ENCODE peak calls at places on chromosomes 12 and 14, in ten cellular contexts. One of them, this sample, is unnamed.

GRCh38 chr14:78698991-78699390 is 528.8 kb downstream of the NRXN3 start:
- DNase-seq in foreskin melanocyte: no peak
- DNase-seq in germinal center: no peak
- DNase-seq in C1 segment of cervical spinal cord: no peak
- DNase-seq in CD8-positive, alpha-beta T cell: no peak
- DNase-seq in activated T-helper 9 cell treated with anti-CD3 and anti-CD28 coated beads, Interleukin-2, amount 50 U/mL, for 16 hours: no peak
- DNase-seq in CMK: no peak
- DNase-seq in NCI-H69: no peak
- DNase-seq in lower leg skin: no peak
- DNase-seq in Right ventricle myocardium inferior: no peak
- DNase-seq in this sample: no peak

GRCh38 chr14:61484011-61484410 is 162.6 kb downstream of the PRKCH start:
- DNase-seq in foreskin melanocyte: no peak
- DNase-seq in germinal center: no peak
- DNase-seq in C1 segment of cervical spinal cord: no peak
- DNase-seq in CD8-positive, alpha-beta T cell: no peak
- DNase-seq in activated T-helper 9 cell treated with anti-CD3 and anti-CD28 coated beads, Interleukin-2, amount 50 U/mL, for 16 hours: no peak
- DNase-seq in CMK: no peak
- DNase-seq in NCI-H69: no peak
- DNase-seq in lower leg skin: no peak
- DNase-seq in Right ventricle myocardium inferior: no peak
- DNase-seq in this sample: no peak

GRCh38 chr14:97319691-97320090 is 522.5 kb downstream of the VRK1 start:
- DNase-seq in foreskin melanocyte: no peak
- DNase-seq in germinal center: no peak
- DNase-seq in C1 segment of cervical spinal cord: no peak
- DNase-seq in CD8-positive, alpha-beta T cell: no peak
- DNase-seq in activated T-helper 9 cell treated with anti-CD3 and anti-CD28 coated beads, Interleukin-2, amount 50 U/mL, for 16 hours: no peak
- DNase-seq in CMK: no peak
- DNase-seq in NCI-H69: no peak
- DNase-seq in lower leg skin: no peak
- DNase-seq in Right ventricle myocardium inferior: no peak
- DNase-seq in this sample: no peak

GRCh38 chr12:6294533-6295186 is 15.8 kb upstream of the PLEKHG6 start:
- DNase-seq in foreskin melanocyte: no peak
- DNase-seq in germinal center: no peak
- DNase-seq in C1 segment of cervical spinal cord: no peak
- DNase-seq in CD8-positive, alpha-beta T cell: no peak
- DNase-seq in activated T-helper 9 cell treated with anti-CD3 and anti-CD28 coated beads, Interleukin-2, amount 50 U/mL, for 16 hours: no peak
- DNase-seq in CMK: no peak
- DNase-seq in NCI-H69: peak
- DNase-seq in lower leg skin: no peak
- DNase-seq in Right ventricle myocardium inferior: no peak
- DNase-seq in this sample: no peak

GRCh38 chr12:6767592-6768384 is 1.6 kb downstream of the PTMS start:
- DNase-seq in foreskin melanocyte: no peak
- DNase-seq in germinal center: no peak
- DNase-seq in C1 segment of cervical spinal cord: no peak
- DNase-seq in CD8-positive, alpha-beta T cell: no peak
- DNase-seq in activated T-helper 9 cell treated with anti-CD3 and anti-CD28 coated beads, Interleukin-2, amount 50 U/mL, for 16 hours: no peak
- DNase-seq in CMK: no peak
- DNase-seq in NCI-H69: peak
- DNase-seq in lower leg skin: no peak
- DNase-seq in Right ventricle myocardium inferior: no peak
- DNase-seq in this sample: no peak

GRCh38 chr12:56115329-56115728 is 1.1 kb upstream of the RPL41 start:
- DNase-seq in foreskin melanocyte: peak
- DNase-seq in germinal center: no peak
- DNase-seq in C1 segment of cervical spinal cord: no peak
- DNase-seq in CD8-positive, alpha-beta T cell: no peak
- DNase-seq in activated T-helper 9 cell treated with anti-CD3 and anti-CD28 coated beads, Interleukin-2, amount 50 U/mL, for 16 hours: no peak
- DNase-seq in CMK: no peak
- DNase-seq in NCI-H69: peak
- DNase-seq in lower leg skin: no peak
- DNase-seq in Right ventricle myocardium inferior: no peak
- DNase-seq in this sample: no peak

GRCh38 chr14:72546359-72547035 is 347.4 kb downstream of the DPF3 start:
- DNase-seq in foreskin melanocyte: no peak
- DNase-seq in germinal center: no peak
- DNase-seq in C1 segment of cervical spinal cord: no peak
- DNase-seq in CD8-positive, alpha-beta T cell: no peak
- DNase-seq in activated T-helper 9 cell treated with anti-CD3 and anti-CD28 coated beads, Interleukin-2, amount 50 U/mL, for 16 hours: no peak
- DNase-seq in CMK: no peak
- DNase-seq in NCI-H69: no peak
- DNase-seq in lower leg skin: no peak
- DNase-seq in Right ventricle myocardium inferior: no peak
- DNase-seq in this sample: no peak

GRCh38 chr12:7107181-7108041 is 1.6 kb downstream of the C1RL start:
- DNase-seq in foreskin melanocyte: no peak
- DNase-seq in germinal center: no peak
- DNase-seq in C1 segment of cervical spinal cord: no peak
- DNase-seq in CD8-positive, alpha-beta T cell: no peak
- DNase-seq in activated T-helper 9 cell treated with anti-CD3 and anti-CD28 coated beads, Interleukin-2, amount 50 U/mL, for 16 hours: no peak
- DNase-seq in CMK: no peak
- DNase-seq in NCI-H69: peak
- DNase-seq in lower leg skin: no peak
- DNase-seq in Right ventricle myocardium inferior: no peak
- DNase-seq in this sample: no peak

GRCh38 chr12:126369487-126370463 is 1304.5 kb downstream of the AACS start:
- DNase-seq in foreskin melanocyte: no peak
- DNase-seq in germinal center: no peak
- DNase-seq in C1 segment of cervical spinal cord: no peak
- DNase-seq in CD8-positive, alpha-beta T cell: no peak
- DNase-seq in activated T-helper 9 cell treated with anti-CD3 and anti-CD28 coated beads, Interleukin-2, amount 50 U/mL, for 16 hours: no peak
- DNase-seq in CMK: no peak
- DNase-seq in NCI-H69: no peak
- DNase-seq in lower leg skin: no peak
- DNase-seq in Right ventricle myocardium inferior: no peak
- DNase-seq in this sample: no peak

GRCh38 chr14:72419226-72419625 is 474.7 kb downstream of the DPF3 start:
- DNase-seq in foreskin melanocyte: no peak
- DNase-seq in germinal center: no peak
- DNase-seq in C1 segment of cervical spinal cord: no peak
- DNase-seq in CD8-positive, alpha-beta T cell: no peak
- DNase-seq in activated T-helper 9 cell treated with anti-CD3 and anti-CD28 coated beads, Interleukin-2, amount 50 U/mL, for 16 hours: no peak
- DNase-seq in CMK: no peak
- DNase-seq in NCI-H69: no peak
- DNase-seq in lower leg skin: no peak
- DNase-seq in Right ventricle myocardium inferior: no peak
- DNase-seq in this sample: no peak

GRCh38 chr14:95311752-95312151 is 8.0 kb downstream of the CLMN start:
- DNase-seq in foreskin melanocyte: no peak
- DNase-seq in germinal center: no peak
- DNase-seq in C1 segment of cervical spinal cord: no peak
- DNase-seq in CD8-positive, alpha-beta T cell: no peak
- DNase-seq in activated T-helper 9 cell treated with anti-CD3 and anti-CD28 coated beads, Interleukin-2, amount 50 U/mL, for 16 hours: no peak
- DNase-seq in CMK: no peak
- DNase-seq in NCI-H69: no peak
- DNase-seq in lower leg skin: no peak
- DNase-seq in Right ventricle myocardium inferior: no peak
- DNase-seq in this sample: no peak

GRCh38 chr12:48542300-48542928 is 17.0 kb downstream of the OR8S1 start:
- DNase-seq in foreskin melanocyte: peak
- DNase-seq in germinal center: peak
- DNase-seq in C1 segment of cervical spinal cord: no peak
- DNase-seq in CD8-positive, alpha-beta T cell: peak
- DNase-seq in activated T-helper 9 cell treated with anti-CD3 and anti-CD28 coated beads, Interleukin-2, amount 50 U/mL, for 16 hours: no peak
- DNase-seq in CMK: no peak
- DNase-seq in NCI-H69: peak
- DNase-seq in lower leg skin: no peak
- DNase-seq in Right ventricle myocardium inferior: no peak
- DNase-seq in this sample: peak

GRCh38 chr12:83016226-83016835 is 329.6 kb downstream of the TMTC2 start:
- DNase-seq in foreskin melanocyte: peak
- DNase-seq in germinal center: no peak
- DNase-seq in C1 segment of cervical spinal cord: no peak
- DNase-seq in CD8-positive, alpha-beta T cell: no peak
- DNase-seq in activated T-helper 9 cell treated with anti-CD3 and anti-CD28 coated beads, Interleukin-2, amount 50 U/mL, for 16 hours: no peak
- DNase-seq in CMK: no peak
- DNase-seq in NCI-H69: no peak
- DNase-seq in lower leg skin: no peak
- DNase-seq in Right ventricle myocardium inferior: no peak
- DNase-seq in this sample: no peak

GRCh38 chr12:92063641-92064040 is 82.0 kb downstream of the BTG1 start:
- DNase-seq in foreskin melanocyte: no peak
- DNase-seq in germinal center: no peak
- DNase-seq in C1 segment of cervical spinal cord: no peak
- DNase-seq in CD8-positive, alpha-beta T cell: no peak
- DNase-seq in activated T-helper 9 cell treated with anti-CD3 and anti-CD28 coated beads, Interleukin-2, amount 50 U/mL, for 16 hours: no peak
- DNase-seq in CMK: no peak
- DNase-seq in NCI-H69: peak
- DNase-seq in lower leg skin: no peak
- DNase-seq in Right ventricle myocardium inferior: no peak
- DNase-seq in this sample: no peak

GRCh38 chr12:67483871-67484554 is 164.5 kb upstream of the DYRK2 start:
- DNase-seq in foreskin melanocyte: peak
- DNase-seq in germinal center: no peak
- DNase-seq in C1 segment of cervical spinal cord: no peak
- DNase-seq in CD8-positive, alpha-beta T cell: no peak
- DNase-seq in activated T-helper 9 cell treated with anti-CD3 and anti-CD28 coated beads, Interleukin-2, amount 50 U/mL, for 16 hours: no peak
- DNase-seq in CMK: no peak
- DNase-seq in NCI-H69: no peak
- DNase-seq in lower leg skin: no peak
- DNase-seq in Right ventricle myocardium inferior: no peak
- DNase-seq in this sample: no peak

GRCh38 chr14:96567289-96567899 is 65.2 kb downstream of the PAPOLA start:
- DNase-seq in foreskin melanocyte: peak
- DNase-seq in germinal center: no peak
- DNase-seq in C1 segment of cervical spinal cord: no peak
- DNase-seq in CD8-positive, alpha-beta T cell: no peak
- DNase-seq in activated T-helper 9 cell treated with anti-CD3 and anti-CD28 coated beads, Interleukin-2, amount 50 U/mL, for 16 hours: no peak
- DNase-seq in CMK: no peak
- DNase-seq in NCI-H69: peak
- DNase-seq in lower leg skin: no peak
- DNase-seq in Right ventricle myocardium inferior: no peak
- DNase-seq in this sample: no peak

GRCh38 chr14:94600148-94600545 is 12.0 kb upstream of the SERPINA3 start:
- DNase-seq in foreskin melanocyte: no peak
- DNase-seq in germinal center: no peak
- DNase-seq in C1 segment of cervical spinal cord: no peak
- DNase-seq in CD8-positive, alpha-beta T cell: no peak
- DNase-seq in activated T-helper 9 cell treated with anti-CD3 and anti-CD28 coated beads, Interleukin-2, amount 50 U/mL, for 16 hours: no peak
- DNase-seq in CMK: no peak
- DNase-seq in NCI-H69: no peak
- DNase-seq in lower leg skin: no peak
- DNase-seq in Right ventricle myocardium inferior: no peak
- DNase-seq in this sample: no peak

GRCh38 chr14:47988175-47988574 is 312.8 kb upstream of the MDGA2 start:
- DNase-seq in foreskin melanocyte: no peak
- DNase-seq in germinal center: no peak
- DNase-seq in C1 segment of cervical spinal cord: no peak
- DNase-seq in CD8-positive, alpha-beta T cell: no peak
- DNase-seq in activated T-helper 9 cell treated with anti-CD3 and anti-CD28 coated beads, Interleukin-2, amount 50 U/mL, for 16 hours: no peak
- DNase-seq in CMK: no peak
- DNase-seq in NCI-H69: no peak
- DNase-seq in lower leg skin: no peak
- DNase-seq in Right ventricle myocardium inferior: no peak
- DNase-seq in this sample: no peak

GRCh38 chr14:24329736-24330135 is 5.1 kb downstream of the ADCY4 start:
- DNase-seq in foreskin melanocyte: no peak
- DNase-seq in germinal center: no peak
- DNase-seq in C1 segment of cervical spinal cord: no peak
- DNase-seq in CD8-positive, alpha-beta T cell: peak
- DNase-seq in activated T-helper 9 cell treated with anti-CD3 and anti-CD28 coated beads, Interleukin-2, amount 50 U/mL, for 16 hours: peak
- DNase-seq in CMK: peak
- DNase-seq in NCI-H69: no peak
- DNase-seq in lower leg skin: no peak
- DNase-seq in Right ventricle myocardium inferior: peak
- DNase-seq in this sample: no peak

GRCh38 chr12:44000309-44000952 is 164.6 kb downstream of the TMEM117 start:
- DNase-seq in foreskin melanocyte: peak
- DNase-seq in germinal center: peak
- DNase-seq in C1 segment of cervical spinal cord: no peak
- DNase-seq in CD8-positive, alpha-beta T cell: no peak
- DNase-seq in activated T-helper 9 cell treated with anti-CD3 and anti-CD28 coated beads, Interleukin-2, amount 50 U/mL, for 16 hours: no peak
- DNase-seq in CMK: no peak
- DNase-seq in NCI-H69: peak
- DNase-seq in lower leg skin: no peak
- DNase-seq in Right ventricle myocardium inferior: no peak
- DNase-seq in this sample: no peak

GRCh38 chr12:102964872-102965271 is 7.4 kb downstream of the ASCL1 start:
- DNase-seq in foreskin melanocyte: no peak
- DNase-seq in germinal center: no peak
- DNase-seq in C1 segment of cervical spinal cord: no peak
- DNase-seq in CD8-positive, alpha-beta T cell: no peak
- DNase-seq in activated T-helper 9 cell treated with anti-CD3 and anti-CD28 coated beads, Interleukin-2, amount 50 U/mL, for 16 hours: no peak
- DNase-seq in CMK: no peak
- DNase-seq in NCI-H69: peak
- DNase-seq in lower leg skin: no peak
- DNase-seq in Right ventricle myocardium inferior: no peak
- DNase-seq in this sample: no peak

GRCh38 chr12:115129727-115130126 is 445.8 kb upstream of the TBX3 start:
- DNase-seq in foreskin melanocyte: no peak
- DNase-seq in germinal center: no peak
- DNase-seq in C1 segment of cervical spinal cord: no peak
- DNase-seq in CD8-positive, alpha-beta T cell: no peak
- DNase-seq in activated T-helper 9 cell treated with anti-CD3 and anti-CD28 coated beads, Interleukin-2, amount 50 U/mL, for 16 hours: no peak
- DNase-seq in CMK: no peak
- DNase-seq in NCI-H69: no peak
- DNase-seq in lower leg skin: no peak
- DNase-seq in Right ventricle myocardium inferior: no peak
- DNase-seq in this sample: no peak

GRCh38 chr12:34126239-34126641 is 103.9 kb downstream of the ALG10 start:
- DNase-seq in foreskin melanocyte: no peak
- DNase-seq in germinal center: no peak
- DNase-seq in C1 segment of cervical spinal cord: no peak
- DNase-seq in CD8-positive, alpha-beta T cell: no peak
- DNase-seq in activated T-helper 9 cell treated with anti-CD3 and anti-CD28 coated beads, Interleukin-2, amount 50 U/mL, for 16 hours: no peak
- DNase-seq in CMK: no peak
- DNase-seq in NCI-H69: no peak
- DNase-seq in lower leg skin: no peak
- DNase-seq in Right ventricle myocardium inferior: no peak
- DNase-seq in this sample: no peak

GRCh38 chr12:5466521-5466960 is 34.6 kb downstream of the NTF3 start:
- DNase-seq in foreskin melanocyte: peak
- DNase-seq in germinal center: no peak
- DNase-seq in C1 segment of cervical spinal cord: no peak
- DNase-seq in CD8-positive, alpha-beta T cell: no peak
- DNase-seq in activated T-helper 9 cell treated with anti-CD3 and anti-CD28 coated beads, Interleukin-2, amount 50 U/mL, for 16 hours: no peak
- DNase-seq in CMK: no peak
- DNase-seq in NCI-H69: no peak
- DNase-seq in lower leg skin: no peak
- DNase-seq in Right ventricle myocardium inferior: no peak
- DNase-seq in this sample: no peak

GRCh38 chr12:106329231-106329985 is 26.9 kb downstream of the TCP11L2 start:
- DNase-seq in foreskin melanocyte: no peak
- DNase-seq in germinal center: no peak
- DNase-seq in C1 segment of cervical spinal cord: no peak
- DNase-seq in CD8-positive, alpha-beta T cell: no peak
- DNase-seq in activated T-helper 9 cell treated with anti-CD3 and anti-CD28 coated beads, Interleukin-2, amount 50 U/mL, for 16 hours: no peak
- DNase-seq in CMK: no peak
- DNase-seq in NCI-H69: peak
- DNase-seq in lower leg skin: no peak
- DNase-seq in Right ventricle myocardium inferior: no peak
- DNase-seq in this sample: no peak

GRCh38 chr14:64186231-64187129 is 107.7 kb downstream of the ESR2 start:
- DNase-seq in foreskin melanocyte: no peak
- DNase-seq in germinal center: no peak
- DNase-seq in C1 segment of cervical spinal cord: no peak
- DNase-seq in CD8-positive, alpha-beta T cell: no peak
- DNase-seq in activated T-helper 9 cell treated with anti-CD3 and anti-CD28 coated beads, Interleukin-2, amount 50 U/mL, for 16 hours: no peak
- DNase-seq in CMK: no peak
- DNase-seq in NCI-H69: no peak
- DNase-seq in lower leg skin: no peak
- DNase-seq in Right ventricle myocardium inferior: no peak
- DNase-seq in this sample: no peak

GRCh38 chr14:95157987-95158712 is 821 bp upstream of the DICER1 start:
- DNase-seq in foreskin melanocyte: no peak
- DNase-seq in germinal center: peak
- DNase-seq in C1 segment of cervical spinal cord: no peak
- DNase-seq in CD8-positive, alpha-beta T cell: no peak
- DNase-seq in activated T-helper 9 cell treated with anti-CD3 and anti-CD28 coated beads, Interleukin-2, amount 50 U/mL, for 16 hours: no peak
- DNase-seq in CMK: no peak
- DNase-seq in NCI-H69: peak
- DNase-seq in lower leg skin: no peak
- DNase-seq in Right ventricle myocardium inferior: no peak
- DNase-seq in this sample: no peak

GRCh38 chr12:91901675-91902074 is 244.0 kb downstream of the BTG1 start:
- DNase-seq in foreskin melanocyte: no peak
- DNase-seq in germinal center: no peak
- DNase-seq in C1 segment of cervical spinal cord: no peak
- DNase-seq in CD8-positive, alpha-beta T cell: no peak
- DNase-seq in activated T-helper 9 cell treated with anti-CD3 and anti-CD28 coated beads, Interleukin-2, amount 50 U/mL, for 16 hours: no peak
- DNase-seq in CMK: no peak
- DNase-seq in NCI-H69: no peak
- DNase-seq in lower leg skin: no peak
- DNase-seq in Right ventricle myocardium inferior: no peak
- DNase-seq in this sample: no peak